ENCODE peak calls at places on chromosomes 4 and X, in five cellular contexts. Q is A549, I is uterus, B is tibial artery, P is coronary artery. R is an unnamed sample.

GRCh38 chrX:49934729-49935128 is 12.3 kb downstream of the CLCN5 start:
- DNase-seq in B (no peak), Q (no peak), P (no peak), I (no peak), R (no peak)

GRCh38 chr4:163673848-163674702 is 179.6 kb downstream of the TMA16 start:
- DNase-seq in Q (no peak), I (no peak), B (no peak), P (no peak), R (no peak)

GRCh38 chrX:20266810-20267598 is at the start of gene RPS6KA3:
- DNase-seq in P (peak), B (peak), Q (peak), I (peak), R (peak)

GRCh38 chrX:125620715-125621587 is 301.3 kb downstream of the TEX13C start:
- DNase-seq in B (no peak), I (no peak), P (no peak), Q (no peak), R (no peak)

GRCh38 chr4:26346203-26346620 is 25.4 kb downstream of the RBPJ start:
- DNase-seq in P (no peak), Q (no peak), B (no peak), I (no peak), R (no peak)

GRCh38 chr4:102778720-102779119 is 18.0 kb upstream of the MANBA start:
- DNase-seq in P (no peak), Q (no peak), I (no peak), B (no peak), R (no peak)

GRCh38 chr4:38160487-38161207 is 200.4 kb downstream of the PTTG2 start:
- DNase-seq in Q (peak), P (peak), I (peak), B (no peak), R (no peak)

GRCh38 chr4:119750771-119751170 is 122.2 kb upstream of the PDE5A start:
- DNase-seq in Q (no peak), P (no peak), B (no peak), I (no peak), R (no peak)

GRCh38 chr4:103947617-103948016 is 227.8 kb upstream of the TACR3 start:
- DNase-seq in I (no peak), B (no peak), P (no peak), Q (no peak), R (no peak)

GRCh38 chrX:50483283-50483682 is 12.7 kb upstream of the DGKK start:
- DNase-seq in B (no peak), Q (no peak), I (no peak), P (no peak), R (no peak)

GRCh38 chrX:13888284-13888683 is 71.4 kb upstream of the GPM6B start:
- DNase-seq in B (no peak), P (no peak), Q (no peak), I (no peak), R (no peak)

GRCh38 chr4:87209696-87210095 is 10.7 kb downstream of the KLHL8 start:
- DNase-seq in P (no peak), I (peak), Q (no peak), B (peak), R (peak)

GRCh38 chr4:92304636-92305035 is 870 bp downstream of the GRID2 start:
- DNase-seq in P (no peak), I (no peak), Q (no peak), B (no peak), R (no peak)

GRCh38 chr4:92303621-92304027 is at the start of gene GRID2:
- DNase-seq in B (no peak), P (no peak), I (no peak), Q (no peak), R (no peak)

GRCh38 chr4:92304073-92304472 is 307 bp downstream of the GRID2 start:
- DNase-seq in Q (no peak), B (no peak), I (no peak), P (no peak), R (no peak)

DNA sequence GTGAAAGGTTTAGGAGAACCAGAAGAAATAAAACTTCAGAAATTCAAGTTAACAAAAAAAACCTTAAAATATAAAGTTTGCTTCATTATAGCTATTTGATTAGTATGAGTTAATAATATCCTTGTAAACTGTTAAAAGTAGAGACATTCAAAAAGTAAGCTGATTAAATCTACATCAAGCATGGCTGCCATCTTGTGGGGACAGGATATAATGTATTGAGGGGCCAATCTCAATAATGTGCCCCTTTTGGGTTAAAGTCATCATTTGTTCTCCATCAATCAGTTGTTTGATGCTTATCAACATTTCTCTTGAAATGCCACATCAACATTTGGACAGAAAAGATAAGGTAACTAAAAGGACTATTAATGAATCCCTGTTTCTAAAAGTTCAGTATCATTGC is 4.6 kb upstream of the GRID2 start:
- DNase-seq in Q (no peak), I (no peak), B (no peak), P (no peak), R (no peak)
- TF ChIP-seq CTCF in Q (peak), I (no peak), B (no peak), P (no peak), R (no peak)

GRCh38 chrX:101191217-101191750 is 28.3 kb upstream of the DRP2 start:
- DNase-seq in B (peak), P (no peak), I (peak), Q (no peak), R (peak)
- H3K4me3 ChIP-seq in B (peak), P (peak), I (peak), Q (no peak), R (peak)

GRCh38 chr4:4666187-4666586 is 124.3 kb upstream of the STX18 start:
- DNase-seq in B (no peak), P (no peak), Q (no peak), I (no peak), R (no peak)

GRCh38 chr4:4668355-4669210 is 126.7 kb upstream of the STX18 start:
- DNase-seq in Q (no peak), B (no peak), P (no peak), I (no peak), R (no peak)

GRCh38 chr4:4670869-4671268 is 129.0 kb upstream of the STX18 start:
- DNase-seq in I (no peak), B (no peak), P (no peak), Q (no peak), R (no peak)

GRCh38 chr4:4666693-4667642 is 125.1 kb upstream of the STX18 start:
- DNase-seq in I (peak), B (no peak), P (no peak), Q (no peak), R (no peak)

GRCh38 chr4:4667643-4668081 is 125.8 kb upstream of the STX18 start:
- DNase-seq in P (no peak), I (no peak), B (no peak), Q (no peak), R (no peak)
- H3K27ac ChIP-seq in P (no peak), I (no peak), B (no peak), Q (no peak), R (no peak)

GRCh38 chr4:89486042-89486441 is 178.4 kb upstream of the GPRIN3 start:
- DNase-seq in B (no peak), I (no peak), Q (peak), P (no peak), R (no peak)
- TF ChIP-seq CTCF in B (no peak), I (no peak), Q (peak), P (no peak), R (peak)

DNA sequence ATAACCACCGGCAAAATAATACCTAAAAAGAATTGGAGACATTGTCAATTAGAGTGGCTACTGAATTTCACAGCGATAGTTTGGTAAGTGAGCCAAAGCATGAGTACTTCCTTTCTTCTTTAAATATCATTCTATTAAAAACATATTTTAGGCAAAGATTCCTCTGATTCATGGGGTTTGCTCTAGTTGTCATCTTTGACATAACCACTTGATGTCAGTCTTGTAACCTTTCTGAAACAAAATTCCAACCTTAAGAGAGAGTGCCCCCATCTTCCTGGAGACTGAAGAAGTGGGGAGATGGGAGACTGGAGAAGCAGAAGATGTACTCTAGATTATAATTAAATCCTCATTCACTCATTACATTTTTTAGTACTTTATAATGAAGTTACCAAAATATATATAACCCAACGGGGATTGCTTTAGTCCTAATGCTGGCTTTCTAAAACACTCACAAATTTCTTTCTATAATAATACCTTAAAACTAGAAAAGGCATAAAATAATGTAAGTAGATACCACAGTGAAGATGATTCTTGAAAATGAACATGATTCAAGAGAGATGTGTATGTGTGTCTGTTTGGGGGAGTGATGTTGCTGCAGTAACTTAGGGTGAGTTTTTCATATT is 96.4 kb downstream of the EMCN start:
- DNase-seq in Q (peak), B (no peak), I (no peak), P (no peak), R (no peak)
- H3K4me3 ChIP-seq in Q (no peak), B (peak), I (no peak), P (peak), R (no peak)

R was measured in lower lobe of right lung.